ENCODE peak calls at places on chromosomes 6 and 20, in nine cellular contexts. W is heart left ventricle, P is left lung, N is Caco-2, L is prostate gland, Z is tibial nerve, G is astrocyte, S is GM23248, Q is GM23338. D is an unnamed sample. For H3K4me1, the result is how much of the 10 kb centered on the place peaks cover.

GRCh38 chr6:53926505-53926904 is 131.7 kb downstream of the LRRC1 start:
- DNase-seq in W (no peak), P (no peak), N (no peak), L (no peak), Z (no peak), G (peak), S (peak), Q (no peak), D (no peak)

GRCh38 chr20:62880147-62880934 is 18.7 kb upstream of the TCFL5 start:
- DNase-seq in W (no peak), P (no peak), N (no peak), L (no peak), Z (no peak), G (no peak), S (no peak), Q (no peak), D (no peak)

GRCh38 chr6:108872001-108872974 is 24.1 kb downstream of the ARMC2 start:
- DNase-seq in W (no peak), P (no peak), N (no peak), L (no peak), Z (peak), G (no peak), S (no peak), Q (peak), D (no peak)

GRCh38 chr6:129832299-129832698 is 28.8 kb downstream of the TMEM244 start:
- DNase-seq in W (no peak), P (no peak), N (no peak), L (no peak), Z (no peak), G (no peak), S (no peak), Q (no peak), D (no peak)

GRCh38 chr6:79225718-79226117 is 8.8 kb downstream of the HMGN3 start:
- DNase-seq in W (no peak), P (no peak), N (no peak), L (no peak), Z (no peak), G (no peak), S (no peak), Q (no peak), D (no peak)

GRCh38 chr6:93784794-93785757 is 365.7 kb upstream of the EPHA7 start:
- DNase-seq in W (no peak), P (no peak), N (no peak), L (no peak), Z (no peak), G (peak), S (peak), Q (no peak), D (no peak)

GRCh38 chr20:43477193-43477592 is 19.5 kb downstream of the SRSF6 start:
- DNase-seq in W (no peak), P (no peak), N (no peak), L (no peak), Z (no peak), G (no peak), S (no peak), Q (no peak), D (no peak)

GRCh38 chr6:135522975-135523692 is 25.6 kb upstream of the AHI1 start:
- DNase-seq in W (no peak), P (no peak), N (peak), L (no peak), Z (no peak), G (no peak), S (peak), Q (no peak), D (no peak)

GRCh38 chr6:12537389-12537788 is 179.2 kb upstream of the PHACTR1 start:
- DNase-seq in W (no peak), P (no peak), N (peak), L (no peak), Z (no peak), G (peak), S (no peak), Q (no peak), D (no peak)

GRCh38 chr20:2700913-2701620 is 8.5 kb downstream of the EBF4 start:
- DNase-seq in W (peak), P (no peak), N (no peak), L (no peak), Z (no peak), G (no peak), S (no peak), Q (no peak), D (no peak)

DNA sequence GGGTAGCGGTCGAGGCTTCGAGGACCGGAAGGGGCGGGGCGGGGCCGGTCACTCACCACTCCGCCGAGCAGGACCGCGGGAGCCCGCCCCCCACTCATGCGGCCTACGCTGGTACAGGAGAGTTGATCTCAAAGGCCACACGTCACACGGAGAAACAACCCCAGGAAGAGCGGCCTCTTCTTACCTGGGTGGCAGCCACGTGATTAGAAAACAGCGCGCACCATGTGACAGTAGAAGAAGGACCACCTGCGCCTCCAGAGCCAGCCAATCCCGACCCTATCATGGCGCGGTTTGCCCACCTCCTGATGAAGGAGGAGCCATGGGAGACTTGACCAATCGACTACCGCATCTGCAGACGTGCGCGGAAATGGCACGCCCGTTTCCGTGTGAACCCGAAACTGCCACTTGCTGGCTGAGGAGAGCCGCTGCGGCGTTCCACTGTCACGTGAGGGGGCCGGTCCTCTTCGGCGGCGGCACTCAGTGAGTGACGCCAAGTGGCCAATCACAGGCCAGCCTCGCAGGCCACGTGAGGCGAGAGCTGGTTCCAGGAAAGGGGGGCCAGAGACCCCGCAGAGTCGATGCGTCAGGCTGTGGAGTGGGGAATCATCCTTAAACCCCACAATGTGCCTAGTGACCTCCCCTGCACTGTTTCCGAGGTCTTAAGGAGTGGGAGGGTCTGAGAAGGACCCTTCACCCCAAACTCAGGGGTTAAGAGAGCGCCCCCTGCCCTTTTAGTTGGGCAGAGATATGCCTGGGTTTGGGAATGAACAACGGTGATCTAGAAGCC is at the start of gene CUTA:
- DNase-seq in W (peak), P (peak), N (peak), L (peak), Z (peak), G (peak), S (peak), Q (peak), D (peak)
- H3K4me1 ChIP-seq in W (under half), P (under half), N (under half), L (under half), Z (under half), G (under half), S (under half), Q (under half), D (under half)

DNA sequence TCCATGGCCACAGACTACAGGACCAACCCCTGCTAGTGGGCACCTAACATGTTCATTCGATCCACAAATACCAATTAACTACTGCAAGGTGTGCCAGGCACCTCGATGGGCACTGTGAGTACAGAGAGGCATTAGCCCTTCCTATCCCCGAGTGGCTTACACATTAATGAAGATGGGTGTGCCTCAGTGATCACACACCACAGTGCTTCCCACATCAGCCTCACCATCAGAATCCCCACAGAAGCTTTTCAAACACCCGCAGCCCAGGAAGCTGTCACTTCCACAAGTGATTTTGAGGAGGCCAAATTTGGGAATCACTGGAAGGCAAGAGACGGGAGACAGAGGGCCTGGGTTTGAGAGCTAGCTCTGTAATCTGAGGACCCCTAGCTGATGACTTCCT is 23.7 kb downstream of the EZR start:
- DNase-seq in W (no peak), P (no peak), N (no peak), L (no peak), Z (no peak), G (no peak), S (no peak), Q (no peak), D (no peak)
- H3K4me1 ChIP-seq in W (under half), P (half or more), N (under half), L (under half), Z (half or more), G (under half), S (under half), Q (half or more), D (under half)

DNA sequence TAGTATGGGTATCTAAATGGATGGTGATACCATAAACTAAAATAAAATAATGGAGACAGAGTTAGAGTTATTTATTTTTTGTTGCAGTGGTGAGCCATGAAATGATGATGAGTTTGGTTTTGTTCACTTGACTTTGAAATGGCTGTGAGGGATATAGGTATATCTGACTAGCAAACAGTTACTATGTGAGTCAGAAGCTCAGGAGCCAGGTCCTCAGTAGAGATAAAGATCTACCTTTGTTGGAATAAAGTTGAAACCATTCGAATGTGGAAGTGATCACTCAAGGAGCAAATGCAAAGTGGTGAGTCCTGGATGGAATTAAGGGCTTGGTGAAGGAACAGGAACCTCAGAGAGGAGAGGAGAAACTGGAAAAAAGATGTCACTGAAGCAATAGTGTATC is 86.0 kb upstream of the TPD52L1 start:
- DNase-seq in W (no peak), P (no peak), N (no peak), L (no peak), Z (no peak), G (no peak), S (no peak), Q (no peak), D (no peak)
- H3K4me1 ChIP-seq in W (under half), P (under half), N (under half), L (under half), Z (under half), G (under half), S (under half), Q (under half), D (under half)

GRCh38 chr20:31693987-31694661 is 28.5 kb downstream of the BCL2L1 start:
- DNase-seq in W (no peak), P (no peak), N (no peak), L (no peak), Z (no peak), G (no peak), S (no peak), Q (peak), D (no peak)
- H3K4me1 ChIP-seq in W (under half), P (half or more), N (half or more), L (under half), Z (under half), G (under half), S (half or more), Q (under half), D (under half)

DNA sequence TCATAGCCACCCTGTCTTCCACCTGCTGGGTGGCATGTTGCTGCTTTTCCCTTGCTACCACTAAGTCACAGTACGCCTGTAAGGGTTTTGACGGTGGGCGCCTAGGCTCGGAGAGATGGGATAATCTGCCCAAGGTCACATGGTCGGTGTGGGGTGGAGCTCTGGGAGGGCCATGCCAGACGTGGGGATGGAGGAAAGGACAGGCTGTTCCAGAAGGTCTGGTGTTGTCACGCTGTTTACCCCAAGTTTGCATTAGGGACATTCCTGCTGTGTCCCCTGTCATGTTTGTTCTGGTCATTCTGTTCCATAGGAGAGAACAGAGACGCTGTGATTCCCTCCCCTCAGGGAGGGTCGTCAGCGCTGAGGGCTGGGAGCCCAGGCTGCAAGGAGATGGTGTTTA is 16.1 kb downstream of the IP6K3 start:
- DNase-seq in W (no peak), P (no peak), N (no peak), L (no peak), Z (no peak), G (no peak), S (no peak), Q (no peak), D (no peak)
- H3K4me1 ChIP-seq in W (under half), P (under half), N (under half), L (under half), Z (under half), G (under half), S (under half), Q (under half), D (under half)

DNA sequence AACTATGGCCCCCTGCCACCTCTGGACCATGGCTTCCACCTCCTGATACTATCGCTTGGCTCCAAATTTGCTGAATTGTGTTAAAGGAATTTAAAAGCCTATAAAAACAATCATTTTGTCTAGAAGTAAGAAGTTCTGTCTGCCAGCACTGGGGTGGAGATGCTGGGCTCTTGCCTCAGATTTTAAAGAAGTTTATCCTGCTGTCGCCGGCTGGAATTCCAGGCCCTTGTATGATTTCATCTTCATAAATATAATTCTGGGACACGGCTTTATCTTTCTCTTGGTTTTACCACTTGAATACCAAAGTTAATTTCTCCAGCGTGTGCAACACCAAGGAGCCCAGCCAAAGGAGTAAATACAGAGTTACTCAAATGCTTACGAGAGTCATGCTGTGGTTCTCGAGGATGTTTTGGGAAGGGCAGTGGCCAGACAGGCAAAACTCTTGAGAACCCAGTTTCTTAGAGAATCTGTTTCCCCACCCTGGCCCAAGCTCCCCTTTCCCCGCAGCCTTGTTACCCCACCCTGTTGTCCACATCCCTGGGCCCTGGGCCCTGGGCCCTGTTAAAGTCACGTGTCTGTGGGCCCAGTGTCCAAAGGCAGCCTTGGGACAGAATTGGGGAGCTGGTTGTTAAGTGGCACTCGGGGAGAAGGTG is 31.9 kb downstream of the C6orf89 start:
- DNase-seq in W (no peak), P (no peak), N (no peak), L (peak), Z (no peak), G (peak), S (peak), Q (no peak), D (no peak)
- H3K4me1 ChIP-seq in W (under half), P (under half), N (under half), L (under half), Z (under half), G (under half), S (half or more), Q (under half), D (under half)

GRCh38 chr20:51496964-51497363 is 45.6 kb downstream of the NFATC2 start:
- DNase-seq in W (no peak), P (no peak), N (no peak), L (no peak), Z (no peak), G (no peak), S (no peak), Q (no peak), D (no peak)
- H3K4me1 ChIP-seq in W (under half), P (half or more), N (under half), L (under half), Z (under half), G (under half), S (under half), Q (under half), D (under half)

DNA sequence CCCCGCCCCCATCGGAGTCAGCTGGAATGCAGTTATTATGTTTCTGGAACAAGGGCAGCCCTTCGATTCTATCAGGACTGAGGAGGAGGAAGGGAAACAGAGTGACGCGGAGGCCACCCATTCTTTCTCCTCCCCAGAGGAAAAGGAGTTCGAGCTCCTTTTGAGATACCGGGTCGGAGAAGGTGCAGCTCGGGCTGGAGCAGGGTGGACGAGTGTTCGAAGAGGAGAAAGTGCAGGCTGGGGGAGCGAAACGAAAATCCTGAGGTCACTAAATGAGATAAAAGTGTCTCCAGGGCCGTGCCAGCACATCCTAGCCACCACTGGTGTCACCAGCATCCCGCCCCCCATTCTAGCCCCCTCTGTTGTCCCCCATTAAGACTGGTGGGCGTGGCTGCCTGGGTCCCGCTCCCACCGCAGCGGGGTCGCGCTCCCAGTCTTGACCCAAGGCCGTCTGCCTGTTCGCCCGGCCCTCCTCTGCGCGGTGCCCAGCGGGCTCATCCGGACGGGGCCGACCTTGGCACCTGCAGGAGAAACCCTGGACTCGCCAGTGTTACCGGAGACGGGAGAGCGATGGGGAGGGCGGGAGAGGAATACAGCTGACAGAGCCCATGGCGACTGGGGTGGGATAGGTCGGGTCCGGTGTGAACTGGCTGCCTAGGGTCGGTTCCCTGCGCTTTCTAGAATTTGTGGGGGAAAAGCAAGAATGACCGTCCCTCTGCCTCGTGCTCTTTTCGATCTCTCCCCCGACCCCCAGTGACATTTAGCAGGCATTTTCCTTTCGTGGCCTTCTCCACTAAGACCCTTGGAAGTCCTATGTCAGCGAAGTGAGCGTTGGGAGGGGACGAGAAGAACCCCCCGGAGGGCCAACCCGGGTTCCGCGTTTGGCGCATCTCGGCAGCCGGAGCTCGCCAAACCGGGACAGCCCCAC is 16.2 kb downstream of the FOXA2 start:
- DNase-seq in W (no peak), P (peak), N (no peak), L (no peak), Z (no peak), G (no peak), S (no peak), Q (peak), D (no peak)
- H3K4me1 ChIP-seq in W (under half), P (under half), N (under half), L (under half), Z (under half), G (under half), S (under half), Q (half or more), D (under half)

DNA sequence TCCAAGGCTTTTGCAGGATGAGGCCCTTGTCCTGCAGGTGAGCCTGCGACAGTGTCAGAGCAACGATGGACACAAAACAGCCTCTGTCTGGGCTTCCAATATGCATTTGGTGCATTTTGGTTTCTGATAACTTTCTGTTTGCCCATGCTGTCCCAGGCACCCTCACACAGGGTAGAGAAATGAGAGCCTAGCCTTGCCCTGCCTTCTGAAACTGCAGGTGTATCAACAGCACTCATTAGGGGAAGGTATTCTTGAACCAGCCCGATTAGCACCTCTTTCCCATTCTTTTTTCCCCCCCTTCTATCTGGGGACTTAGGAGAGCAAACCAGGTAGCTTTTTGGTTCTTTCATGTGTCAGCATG is 30.3 kb downstream of the CHMP4B start:
- DNase-seq in W (no peak), P (no peak), N (no peak), L (no peak), Z (no peak), G (no peak), S (no peak), Q (no peak), D (no peak)
- H3K4me1 ChIP-seq in W (under half), P (half or more), N (under half), L (under half), Z (half or more), G (under half), S (under half), Q (under half), D (half or more)

GRCh38 chr6:111844376-111844775 is 28.9 kb downstream of the FYN start:
- DNase-seq in W (no peak), P (no peak), N (no peak), L (no peak), Z (no peak), G (no peak), S (no peak), Q (no peak), D (no peak)
- H3K4me1 ChIP-seq in W (under half), P (half or more), N (under half), L (under half), Z (half or more), G (under half), S (under half), Q (half or more), D (under half)